ENCODE peak calls at places on chromosomes 5 and 9, in five cellular contexts. One of them, this sample, is unnamed. For H3K27me3, the result is how much of the 10 kb centered on the place peaks cover.

GRCh38 chr5:10424124-10424731 is 17.5 kb upstream of the ROPN1L start:
- DNase-seq in PC-3: peak
- DNase-seq in naive thymus-derived CD4-positive, alpha-beta T cell: no peak
- DNase-seq in fibroblast of lung: peak
- DNase-seq in HL-60: no peak
- DNase-seq in this sample: no peak

GRCh38 chr5:61467766-61468482 is 135.9 kb downstream of the ZSWIM6 start:
- DNase-seq in PC-3: peak
- DNase-seq in naive thymus-derived CD4-positive, alpha-beta T cell: no peak
- DNase-seq in fibroblast of lung: peak
- DNase-seq in HL-60: no peak
- DNase-seq in this sample: peak

GRCh38 chr5:115809946-115810345 is 6.5 kb downstream of the CDO1 start:
- DNase-seq in PC-3: no peak
- DNase-seq in naive thymus-derived CD4-positive, alpha-beta T cell: no peak
- DNase-seq in fibroblast of lung: no peak
- DNase-seq in HL-60: no peak
- DNase-seq in this sample: no peak

GRCh38 chr9:100216178-100216787 is 117.2 kb downstream of the INVS start:
- DNase-seq in PC-3: peak
- DNase-seq in naive thymus-derived CD4-positive, alpha-beta T cell: peak
- DNase-seq in fibroblast of lung: peak
- DNase-seq in HL-60: peak
- DNase-seq in this sample: no peak

GRCh38 chr5:35618297-35618636 is 604 bp downstream of the SPEF2 start:
- DNase-seq in PC-3: peak
- DNase-seq in naive thymus-derived CD4-positive, alpha-beta T cell: no peak
- DNase-seq in fibroblast of lung: no peak
- DNase-seq in HL-60: no peak
- DNase-seq in this sample: peak

GRCh38 chr9:132372177-132373095 is 17.6 kb upstream of the SETX start:
- DNase-seq in PC-3: peak
- DNase-seq in naive thymus-derived CD4-positive, alpha-beta T cell: no peak
- DNase-seq in fibroblast of lung: no peak
- DNase-seq in HL-60: peak
- DNase-seq in this sample: no peak

GRCh38 chr5:132070460-132071337 is 2.9 kb upstream of the CSF2 start:
- DNase-seq in PC-3: no peak
- DNase-seq in naive thymus-derived CD4-positive, alpha-beta T cell: no peak
- DNase-seq in fibroblast of lung: peak
- DNase-seq in HL-60: no peak
- DNase-seq in this sample: peak

GRCh38 chr5:157370967-157371366 is 89.0 kb upstream of the NIPAL4 start:
- DNase-seq in PC-3: no peak
- DNase-seq in naive thymus-derived CD4-positive, alpha-beta T cell: no peak
- DNase-seq in fibroblast of lung: peak
- DNase-seq in HL-60: no peak
- DNase-seq in this sample: no peak

GRCh38 chr9:133803028-133803585 is 65.0 kb upstream of the SARDH start:
- DNase-seq in PC-3: no peak
- DNase-seq in naive thymus-derived CD4-positive, alpha-beta T cell: no peak
- DNase-seq in fibroblast of lung: no peak
- DNase-seq in HL-60: no peak
- DNase-seq in this sample: peak

GRCh38 chr5:170339780-170340167 is 42.2 kb upstream of the LCP2 start:
- DNase-seq in PC-3: no peak
- DNase-seq in naive thymus-derived CD4-positive, alpha-beta T cell: no peak
- DNase-seq in fibroblast of lung: no peak
- DNase-seq in HL-60: no peak
- DNase-seq in this sample: no peak

GRCh38 chr5:132761321-132762240 is 14.4 kb downstream of the CCNI2 start:
- DNase-seq in PC-3: no peak
- DNase-seq in naive thymus-derived CD4-positive, alpha-beta T cell: no peak
- DNase-seq in fibroblast of lung: no peak
- DNase-seq in HL-60: no peak
- DNase-seq in this sample: peak

DNA sequence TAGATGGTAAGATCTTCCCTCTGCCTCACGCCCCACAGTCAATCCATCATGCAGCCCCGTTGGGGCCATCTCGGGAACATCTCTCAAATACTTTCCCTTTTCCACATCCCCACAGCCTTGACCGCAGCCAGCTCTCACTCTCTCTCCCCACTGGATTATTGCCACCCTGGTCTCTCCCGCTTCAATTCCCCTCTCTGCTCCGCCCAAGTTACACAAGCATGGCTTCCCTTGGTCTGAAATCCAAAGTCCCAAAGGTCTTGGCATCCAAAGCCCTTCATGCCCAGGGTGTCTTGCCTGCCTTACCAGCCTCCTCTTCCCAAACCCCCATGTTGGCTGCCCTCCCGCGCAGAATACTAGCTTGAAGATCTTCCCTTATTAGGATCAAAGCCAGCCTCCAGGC is 157.3 kb upstream of the SMIM23 start:
- DNase-seq in PC-3: no peak
- DNase-seq in naive thymus-derived CD4-positive, alpha-beta T cell: no peak
- DNase-seq in fibroblast of lung: peak
- DNase-seq in HL-60: no peak
- DNase-seq in this sample: no peak
- H3K27me3 ChIP-seq in PC-3: half or more
- H3K27me3 ChIP-seq in naive thymus-derived CD4-positive, alpha-beta T cell: under half
- H3K27me3 ChIP-seq in fibroblast of lung: under half
- H3K27me3 ChIP-seq in HL-60: under half
- H3K27me3 ChIP-seq in this sample: under half

GRCh38 chr5:152255411-152255810 is 149.7 kb downstream of the NMUR2 start:
- DNase-seq in PC-3: no peak
- DNase-seq in naive thymus-derived CD4-positive, alpha-beta T cell: no peak
- DNase-seq in fibroblast of lung: no peak
- DNase-seq in HL-60: no peak
- DNase-seq in this sample: no peak

GRCh38 chr5:152256580-152256979 is 148.5 kb downstream of the NMUR2 start:
- DNase-seq in PC-3: no peak
- DNase-seq in naive thymus-derived CD4-positive, alpha-beta T cell: no peak
- DNase-seq in fibroblast of lung: no peak
- DNase-seq in HL-60: no peak
- DNase-seq in this sample: no peak

GRCh38 chr5:152260940-152261339 is 144.1 kb downstream of the NMUR2 start:
- DNase-seq in PC-3: no peak
- DNase-seq in naive thymus-derived CD4-positive, alpha-beta T cell: no peak
- DNase-seq in fibroblast of lung: no peak
- DNase-seq in HL-60: no peak
- DNase-seq in this sample: no peak

GRCh38 chr5:152262667-152263066 is 142.4 kb downstream of the NMUR2 start:
- DNase-seq in PC-3: no peak
- DNase-seq in naive thymus-derived CD4-positive, alpha-beta T cell: no peak
- DNase-seq in fibroblast of lung: no peak
- DNase-seq in HL-60: no peak
- DNase-seq in this sample: no peak

GRCh38 chr5:152259702-152260101 is 145.4 kb downstream of the NMUR2 start:
- DNase-seq in PC-3: no peak
- DNase-seq in naive thymus-derived CD4-positive, alpha-beta T cell: no peak
- DNase-seq in fibroblast of lung: no peak
- DNase-seq in HL-60: no peak
- DNase-seq in this sample: no peak
- H3K27me3 ChIP-seq in PC-3: under half
- H3K27me3 ChIP-seq in naive thymus-derived CD4-positive, alpha-beta T cell: under half
- H3K27me3 ChIP-seq in fibroblast of lung: under half
- H3K27me3 ChIP-seq in HL-60: under half
- H3K27me3 ChIP-seq in this sample: under half

GRCh38 chr9:77016526-77017504 is 2.6 kb upstream of the FOXB2 start:
- DNase-seq in PC-3: no peak
- DNase-seq in naive thymus-derived CD4-positive, alpha-beta T cell: no peak
- DNase-seq in fibroblast of lung: no peak
- DNase-seq in HL-60: no peak
- DNase-seq in this sample: peak
- H3K27me3 ChIP-seq in PC-3: half or more
- H3K27me3 ChIP-seq in naive thymus-derived CD4-positive, alpha-beta T cell: under half
- H3K27me3 ChIP-seq in fibroblast of lung: half or more
- H3K27me3 ChIP-seq in HL-60: half or more
- H3K27me3 ChIP-seq in this sample: half or more

GRCh38 chr5:3598236-3598635 is 2.6 kb downstream of the IRX1 start:
- DNase-seq in PC-3: no peak
- DNase-seq in naive thymus-derived CD4-positive, alpha-beta T cell: no peak
- DNase-seq in fibroblast of lung: no peak
- DNase-seq in HL-60: no peak
- DNase-seq in this sample: no peak
- H3K27me3 ChIP-seq in PC-3: under half
- H3K27me3 ChIP-seq in naive thymus-derived CD4-positive, alpha-beta T cell: under half
- H3K27me3 ChIP-seq in fibroblast of lung: under half
- H3K27me3 ChIP-seq in HL-60: half or more
- H3K27me3 ChIP-seq in this sample: under half

DNA sequence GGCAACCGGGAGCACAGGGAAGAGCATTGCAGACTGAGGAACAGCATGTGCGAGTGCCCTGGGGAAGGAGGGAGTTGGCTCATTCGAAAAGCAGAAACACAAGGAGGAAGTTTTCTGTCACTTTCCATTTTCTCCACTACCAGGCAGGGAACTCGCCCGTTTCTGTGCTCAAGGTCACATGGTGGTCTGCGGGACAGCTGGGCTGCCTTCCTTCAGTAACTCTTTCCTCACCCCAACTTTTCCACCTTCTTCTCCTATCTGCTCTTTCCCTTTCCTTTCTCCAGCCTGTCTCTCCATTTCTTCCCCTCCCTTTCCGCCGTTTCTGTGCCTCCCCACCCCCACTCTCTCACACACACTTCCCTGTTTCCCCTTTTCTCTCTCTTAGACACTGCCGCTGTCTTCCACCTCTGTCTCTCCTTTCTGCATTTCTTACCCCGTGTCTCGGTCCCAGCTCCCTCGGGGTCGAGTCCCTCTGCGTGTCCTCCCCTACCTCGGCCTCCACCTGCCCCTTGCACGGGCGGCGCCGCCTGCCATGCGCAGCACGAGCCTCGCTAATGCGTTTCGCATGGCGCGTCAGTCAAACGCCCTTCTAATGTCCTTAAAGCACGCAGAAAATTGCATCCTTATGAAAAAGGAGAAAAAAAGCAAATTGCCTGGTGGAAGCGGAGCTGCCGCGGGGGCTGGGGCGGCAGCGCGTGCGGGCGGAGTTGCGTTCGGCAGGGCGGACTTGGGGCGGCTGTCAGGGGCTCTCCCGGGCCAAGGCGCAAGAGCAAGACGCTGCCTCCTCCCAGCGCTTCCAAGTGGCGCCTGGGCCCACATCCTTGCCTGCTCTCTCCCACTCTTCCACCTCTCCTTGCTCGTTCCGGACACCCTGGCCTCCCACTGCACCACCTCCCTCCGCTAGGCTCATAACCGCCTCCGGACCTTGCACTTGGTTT is 9.5 kb downstream of the BARX1 start:
- DNase-seq in PC-3: no peak
- DNase-seq in naive thymus-derived CD4-positive, alpha-beta T cell: no peak
- DNase-seq in fibroblast of lung: no peak
- DNase-seq in HL-60: no peak
- DNase-seq in this sample: peak
- H3K27me3 ChIP-seq in PC-3: under half
- H3K27me3 ChIP-seq in naive thymus-derived CD4-positive, alpha-beta T cell: under half
- H3K27me3 ChIP-seq in fibroblast of lung: half or more
- H3K27me3 ChIP-seq in HL-60: under half
- H3K27me3 ChIP-seq in this sample: under half